ENCODE peak calls at places on chromosome 11, in nine cellular contexts. V is PC-3, S is HCT116, Y is OCI-LY7, C is hepatocyte, T is GM23248, Z is GM23338, I is MM.1S, E is SK-N-SH. D is an unnamed sample.

GRCh38 chr11:69447786-69448185 is 33.7 kb upstream of the LINC01488 start:
- DNase-seq in V (peak), S (no peak), Y (no peak), C (no peak), T (peak), Z (no peak), I (no peak), E (no peak), D (no peak)

GRCh38 chr11:113446938-113447337 is 28.3 kb downstream of the DRD2 start:
- DNase-seq in V (peak), S (no peak), Y (no peak), C (peak), T (no peak), Z (no peak), I (no peak), E (peak), D (no peak)

GRCh38 chr11:29641201-29641600 is 375.6 kb downstream of the KCNA4 start:
- DNase-seq in V (no peak), S (no peak), Y (no peak), C (no peak), T (peak), Z (no peak), I (no peak), E (no peak), D (no peak)

GRCh38 chr11:6320411-6321207 is at the start of gene CAVIN3:
- DNase-seq in V (peak), S (peak), Y (no peak), C (peak), T (peak), Z (peak), I (no peak), E (peak), D (peak)

GRCh38 chr11:119578466-119579220 is 150.4 kb downstream of the NECTIN1 start:
- DNase-seq in V (peak), S (no peak), Y (no peak), C (no peak), T (no peak), Z (no peak), I (no peak), E (no peak), D (no peak)

GRCh38 chr11:127017482-127017881 is 16.9 kb upstream of the KIRREL3 start:
- DNase-seq in V (peak), S (no peak), Y (no peak), C (peak), T (peak), Z (peak), I (no peak), E (no peak), D (peak)

GRCh38 chr11:2302280-2302843 is 549 bp downstream of the TSPAN32 start:
- DNase-seq in V (no peak), S (no peak), Y (no peak), C (peak), T (no peak), Z (no peak), I (no peak), E (peak), D (no peak)

GRCh38 chr11:91819743-91820142 is 404.9 kb upstream of the FAT3 start:
- DNase-seq in V (no peak), S (no peak), Y (no peak), C (no peak), T (no peak), Z (no peak), I (no peak), E (no peak), D (peak)

GRCh38 chr11:120858740-120859139 is 165.2 kb upstream of the TBCEL start:
- DNase-seq in V (peak), S (no peak), Y (no peak), C (peak), T (peak), Z (peak), I (no peak), E (no peak), D (no peak)

GRCh38 chr11:45169310-45170072 is 23.1 kb downstream of the PRDM11 start:
- DNase-seq in V (no peak), S (no peak), Y (no peak), C (no peak), T (no peak), Z (no peak), I (no peak), E (no peak), D (no peak)

GRCh38 chr11:113553905-113554304 is 78.7 kb upstream of the DRD2 start:
- DNase-seq in V (no peak), S (no peak), Y (peak), C (no peak), T (peak), Z (peak), I (no peak), E (peak), D (peak)

GRCh38 chr11:12029738-12030363 is 21.4 kb upstream of the DKK3 start:
- DNase-seq in V (peak), S (peak), Y (no peak), C (no peak), T (peak), Z (no peak), I (no peak), E (no peak), D (no peak)

GRCh38 chr11:59181746-59182456 is 10.0 kb downstream of the DTX4 start:
- DNase-seq in V (no peak), S (no peak), Y (no peak), C (no peak), T (no peak), Z (no peak), I (no peak), E (no peak), D (no peak)

GRCh38 chr11:34787899-34788298 is 128.3 kb downstream of the APIP start:
- DNase-seq in V (peak), S (no peak), Y (no peak), C (no peak), T (no peak), Z (no peak), I (no peak), E (no peak), D (no peak)

GRCh38 chr11:48019230-48019584 is 38.8 kb downstream of the PTPRJ start:
- DNase-seq in V (no peak), S (no peak), Y (peak), C (peak), T (no peak), Z (peak), I (no peak), E (peak), D (peak)

GRCh38 chr11:93392862-93393261 is 62.3 kb downstream of the DEUP1 start:
- DNase-seq in V (no peak), S (no peak), Y (no peak), C (no peak), T (peak), Z (no peak), I (no peak), E (no peak), D (no peak)

GRCh38 chr11:7596975-7597391 is 76.3 kb downstream of the CYB5R2 start:
- DNase-seq in V (peak), S (no peak), Y (no peak), C (no peak), T (no peak), Z (no peak), I (no peak), E (no peak), D (no peak)

GRCh38 chr11:13277719-13278619 is at the start of gene BMAL1:
- DNase-seq in V (no peak), S (no peak), Y (no peak), C (peak), T (peak), Z (peak), I (peak), E (peak), D (peak)

GRCh38 chr11:74013141-74013540 is 4.3 kb upstream of the UCP3 start:
- DNase-seq in V (no peak), S (no peak), Y (no peak), C (no peak), T (no peak), Z (no peak), I (no peak), E (no peak), D (no peak)

GRCh38 chr11:27174026-27174425 is 133.4 kb downstream of the BBOX1 start:
- DNase-seq in V (peak), S (no peak), Y (no peak), C (peak), T (no peak), Z (no peak), I (no peak), E (no peak), D (no peak)

GRCh38 chr11:1122356-1123002 is 35.3 kb upstream of the MUC5AC start:
- DNase-seq in V (no peak), S (no peak), Y (no peak), C (no peak), T (no peak), Z (no peak), I (no peak), E (peak), D (no peak)

GRCh38 chr11:96341237-96342130 is 1.5 kb downstream of the MAML2 start:
- DNase-seq in V (peak), S (no peak), Y (peak), C (peak), T (peak), Z (peak), I (peak), E (peak), D (peak)

GRCh38 chr11:108135845-108136599 is 14.7 kb downstream of the ACAT1 start:
- DNase-seq in V (peak), S (no peak), Y (peak), C (no peak), T (peak), Z (no peak), I (peak), E (no peak), D (no peak)

GRCh38 chr11:23113887-23114216 is 253.6 kb upstream of the CCDC179 start:
- DNase-seq in V (no peak), S (no peak), Y (no peak), C (no peak), T (no peak), Z (no peak), I (no peak), E (no peak), D (no peak)
- TF ChIP-seq EZH2phosphoT487 in V (no peak), S (no peak), Y (no peak), C (no peak), T (no peak), Z (no peak), I (no peak), E (no peak), D (no peak)

DNA sequence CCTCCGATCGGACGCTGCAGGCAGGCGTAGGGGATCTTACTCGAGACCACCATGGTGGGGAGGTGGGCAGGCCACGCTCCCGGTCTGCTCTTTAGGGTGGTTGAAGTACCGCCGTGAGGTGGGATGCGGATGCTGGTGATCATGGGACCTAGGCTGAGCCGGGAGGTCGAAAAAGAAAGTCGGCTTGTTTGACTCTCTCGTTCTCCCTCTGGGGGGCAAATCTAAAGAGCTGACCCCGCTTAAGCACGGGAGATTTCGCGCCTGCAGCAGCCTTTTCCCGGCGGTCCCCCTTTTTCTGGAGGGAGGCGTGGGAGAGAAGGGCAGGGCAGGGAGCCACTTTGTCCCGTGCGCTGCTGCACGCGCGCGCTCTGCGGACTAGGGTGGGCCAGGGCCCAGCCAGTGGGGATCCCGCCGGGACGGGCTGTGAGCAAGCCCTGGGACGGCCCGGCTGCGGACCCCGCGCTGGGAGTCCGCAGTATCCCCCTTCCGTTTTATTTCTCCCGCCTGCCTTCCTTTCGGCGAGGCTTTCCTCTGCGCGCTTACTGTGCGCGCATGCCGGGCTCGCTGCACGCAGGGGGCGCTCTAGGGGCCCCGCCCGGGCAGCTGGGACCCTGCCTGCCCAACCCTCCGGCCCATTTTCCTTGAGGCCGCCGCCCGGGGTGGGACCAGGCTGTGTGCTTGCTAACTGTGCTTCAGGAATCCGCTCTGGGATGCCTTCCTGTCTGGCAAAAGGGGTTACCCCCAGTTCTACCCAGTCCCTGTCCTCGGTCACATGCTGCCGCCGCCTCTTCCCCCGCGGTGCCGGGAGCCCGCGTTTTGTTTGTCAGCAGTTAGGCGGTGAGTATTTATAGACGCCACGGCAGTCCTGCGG is 81.0 kb downstream of the PRR5L start:
- DNase-seq in V (no peak), S (no peak), Y (no peak), C (peak), T (peak), Z (peak), I (peak), E (peak), D (peak)
- TF ChIP-seq EZH2phosphoT487 in V (no peak), S (no peak), Y (no peak), C (no peak), T (no peak), Z (no peak), I (no peak), E (no peak), D (no peak)

DNA sequence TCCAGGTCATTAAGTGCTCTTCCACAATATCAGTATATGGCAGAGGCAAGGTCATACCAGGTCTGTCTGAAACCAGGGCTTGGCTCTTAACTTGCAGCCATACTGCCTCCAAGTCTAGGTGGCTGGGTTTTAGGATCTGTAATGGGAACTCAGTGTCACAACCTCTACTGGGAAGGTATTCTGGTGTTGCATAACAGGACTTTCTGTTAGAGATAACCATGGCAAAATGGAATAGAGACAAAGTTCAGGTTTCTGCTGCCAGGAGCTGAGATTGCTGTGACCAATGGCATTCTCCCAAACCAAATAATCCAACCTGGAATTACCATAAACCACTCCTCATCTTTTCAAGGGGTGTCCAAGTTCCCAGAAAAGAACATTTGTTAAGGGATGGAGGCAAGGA is 6.8 kb upstream of the SAA1 start:
- DNase-seq in V (no peak), S (no peak), Y (no peak), C (no peak), T (no peak), Z (no peak), I (no peak), E (no peak), D (no peak)
- TF ChIP-seq EZH2phosphoT487 in V (no peak), S (no peak), Y (no peak), C (no peak), T (no peak), Z (no peak), I (no peak), E (no peak), D (no peak)

DNA sequence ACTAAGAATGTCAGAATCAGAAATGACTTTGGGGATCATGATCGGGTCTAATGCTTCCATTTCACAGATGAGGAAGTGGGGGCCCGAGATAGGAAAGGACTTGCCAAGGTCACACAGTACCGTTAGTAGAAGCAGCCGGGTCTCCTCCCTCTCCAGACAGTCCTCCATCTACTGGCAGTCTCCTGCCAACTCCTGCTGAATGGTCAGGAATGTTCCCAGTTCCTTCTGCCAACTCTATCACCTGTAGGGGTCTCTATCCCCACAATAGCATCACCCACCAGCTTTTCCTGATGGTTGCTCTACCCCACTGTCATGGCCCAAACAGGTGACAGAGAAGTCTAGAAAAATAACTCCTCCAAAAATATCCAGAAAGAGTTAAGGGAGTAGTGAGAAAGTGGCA is 23.9 kb upstream of the CCDC86 start:
- DNase-seq in V (no peak), S (no peak), Y (no peak), C (no peak), T (no peak), Z (no peak), I (no peak), E (no peak), D (no peak)
- TF ChIP-seq EZH2phosphoT487 in V (no peak), S (no peak), Y (no peak), C (no peak), T (no peak), Z (no peak), I (no peak), E (no peak), D (no peak)

GRCh38 chr11:123061403-123062157 is at the start of gene HSPA8:
- DNase-seq in V (peak), S (no peak), Y (peak), C (peak), T (peak), Z (peak), I (peak), E (peak), D (peak)
- TF ChIP-seq EZH2phosphoT487 in V (no peak), S (no peak), Y (no peak), C (no peak), T (no peak), Z (no peak), I (no peak), E (no peak), D (no peak)

GRCh38 chr11:128621491-128622136 is 34.3 kb upstream of the ETS1 start:
- DNase-seq in V (peak), S (no peak), Y (no peak), C (peak), T (peak), Z (no peak), I (no peak), E (no peak), D (no peak)
- TF ChIP-seq EZH2phosphoT487 in V (no peak), S (no peak), Y (no peak), C (no peak), T (no peak), Z (no peak), I (no peak), E (no peak), D (no peak)

GRCh38 chr11:129694538-129694937 is 121.1 kb upstream of the TMEM45B start:
- DNase-seq in V (peak), S (no peak), Y (no peak), C (no peak), T (peak), Z (peak), I (no peak), E (no peak), D (no peak)
- TF ChIP-seq EZH2phosphoT487 in V (no peak), S (no peak), Y (no peak), C (no peak), T (no peak), Z (no peak), I (no peak), E (no peak), D (no peak)

GRCh38 chr11:65885808-65886536 is 2.3 kb downstream of the FIBP start:
- DNase-seq in V (no peak), S (no peak), Y (no peak), C (no peak), T (no peak), Z (no peak), I (no peak), E (no peak), D (no peak)

GRCh38 chr11:65887723-65888162 is 528 bp downstream of the FIBP start:
- DNase-seq in V (peak), S (no peak), Y (no peak), C (no peak), T (peak), Z (no peak), I (peak), E (no peak), D (no peak)

GRCh38 chr11:65888163-65888814 is at the start of gene FIBP:
- DNase-seq in V (peak), S (peak), Y (peak), C (peak), T (peak), Z (peak), I (peak), E (peak), D (peak)

GRCh38 chr11:65885231-65885630 is 3.0 kb downstream of the FIBP start:
- DNase-seq in V (no peak), S (no peak), Y (no peak), C (no peak), T (no peak), Z (no peak), I (no peak), E (no peak), D (no peak)

GRCh38 chr11:65887026-65887722 is 1.1 kb downstream of the FIBP start:
- DNase-seq in V (peak), S (no peak), Y (no peak), C (no peak), T (peak), Z (no peak), I (no peak), E (no peak), D (no peak)
- TF ChIP-seq EZH2phosphoT487 in V (no peak), S (no peak), Y (no peak), C (no peak), T (no peak), Z (no peak), I (no peak), E (no peak), D (no peak)

D was measured in neural progenitor cell.